ENCODE peak calls at places on chromosomes 1 and 21, in seven cellular contexts. One of them, this sample, is unnamed.

GRCh38 chr21:14545906-14546480 is at the start of gene SAMSN1:
- DNase-seq in endodermal cell: no peak
- DNase-seq in Calu3: peak
- DNase-seq in G401: no peak
- DNase-seq in NCI-H1694 treated with DMSO at 0.1 percent for 48 hours: no peak
- DNase-seq in GM03348: no peak
- DNase-seq in hepatocyte: no peak
- DNase-seq in this sample: peak

GRCh38 chr1:97365026-97365425 is 555.8 kb downstream of the DPYD start:
- DNase-seq in endodermal cell: no peak
- DNase-seq in Calu3: no peak
- DNase-seq in G401: no peak
- DNase-seq in NCI-H1694 treated with DMSO at 0.1 percent for 48 hours: no peak
- DNase-seq in GM03348: no peak
- DNase-seq in hepatocyte: no peak
- DNase-seq in this sample: no peak

GRCh38 chr1:183226963-183227362 is 40.9 kb downstream of the LAMC2 start:
- DNase-seq in endodermal cell: no peak
- DNase-seq in Calu3: no peak
- DNase-seq in G401: no peak
- DNase-seq in NCI-H1694 treated with DMSO at 0.1 percent for 48 hours: no peak
- DNase-seq in GM03348: no peak
- DNase-seq in hepatocyte: no peak
- DNase-seq in this sample: no peak

GRCh38 chr1:33275706-33276572 is 19.6 kb downstream of the ZNF362 start:
- DNase-seq in endodermal cell: no peak
- DNase-seq in Calu3: no peak
- DNase-seq in G401: no peak
- DNase-seq in NCI-H1694 treated with DMSO at 0.1 percent for 48 hours: no peak
- DNase-seq in GM03348: no peak
- DNase-seq in hepatocyte: no peak
- DNase-seq in this sample: no peak

GRCh38 chr21:27219068-27219467 is 252.2 kb upstream of the ADAMTS5 start:
- DNase-seq in endodermal cell: no peak
- DNase-seq in Calu3: no peak
- DNase-seq in G401: no peak
- DNase-seq in NCI-H1694 treated with DMSO at 0.1 percent for 48 hours: no peak
- DNase-seq in GM03348: peak
- DNase-seq in hepatocyte: no peak
- DNase-seq in this sample: no peak

GRCh38 chr1:143643148-143643885 is 328.5 kb downstream of the FAM72C start:
- DNase-seq in endodermal cell: no peak
- DNase-seq in Calu3: no peak
- DNase-seq in G401: no peak
- DNase-seq in NCI-H1694 treated with DMSO at 0.1 percent for 48 hours: no peak
- DNase-seq in GM03348: no peak
- DNase-seq in hepatocyte: no peak
- DNase-seq in this sample: no peak

GRCh38 chr1:24526940-24527542 is 24.4 kb downstream of the RCAN3 start:
- DNase-seq in endodermal cell: no peak
- DNase-seq in Calu3: no peak
- DNase-seq in G401: no peak
- DNase-seq in NCI-H1694 treated with DMSO at 0.1 percent for 48 hours: peak
- DNase-seq in GM03348: peak
- DNase-seq in hepatocyte: no peak
- DNase-seq in this sample: no peak

GRCh38 chr1:32992489-32993214 is 28.0 kb upstream of the RNF19B start:
- DNase-seq in endodermal cell: peak
- DNase-seq in Calu3: peak
- DNase-seq in G401: peak
- DNase-seq in NCI-H1694 treated with DMSO at 0.1 percent for 48 hours: no peak
- DNase-seq in GM03348: peak
- DNase-seq in hepatocyte: peak
- DNase-seq in this sample: peak

GRCh38 chr21:38979271-38980196 is 173.8 kb downstream of the ETS2 start:
- DNase-seq in endodermal cell: peak
- DNase-seq in Calu3: no peak
- DNase-seq in G401: no peak
- DNase-seq in NCI-H1694 treated with DMSO at 0.1 percent for 48 hours: no peak
- DNase-seq in GM03348: peak
- DNase-seq in hepatocyte: peak
- DNase-seq in this sample: no peak

GRCh38 chr21:41600116-41600515 is 92.2 kb upstream of the TMPRSS2 start:
- DNase-seq in endodermal cell: peak
- DNase-seq in Calu3: no peak
- DNase-seq in G401: no peak
- DNase-seq in NCI-H1694 treated with DMSO at 0.1 percent for 48 hours: no peak
- DNase-seq in GM03348: no peak
- DNase-seq in hepatocyte: no peak
- DNase-seq in this sample: no peak

GRCh38 chr1:202145325-202146140 is 996 bp upstream of the ARL8A start:
- DNase-seq in endodermal cell: peak
- DNase-seq in Calu3: no peak
- DNase-seq in G401: peak
- DNase-seq in NCI-H1694 treated with DMSO at 0.1 percent for 48 hours: no peak
- DNase-seq in GM03348: peak
- DNase-seq in hepatocyte: no peak
- DNase-seq in this sample: no peak

GRCh38 chr21:33028759-33029511 is 3.2 kb downstream of the OLIG2 start:
- DNase-seq in endodermal cell: peak
- DNase-seq in Calu3: no peak
- DNase-seq in G401: no peak
- DNase-seq in NCI-H1694 treated with DMSO at 0.1 percent for 48 hours: no peak
- DNase-seq in GM03348: no peak
- DNase-seq in hepatocyte: no peak
- DNase-seq in this sample: no peak

GRCh38 chr1:200981278-200981677 is 42.2 kb downstream of the KIF21B start:
- DNase-seq in endodermal cell: no peak
- DNase-seq in Calu3: no peak
- DNase-seq in G401: no peak
- DNase-seq in NCI-H1694 treated with DMSO at 0.1 percent for 48 hours: no peak
- DNase-seq in GM03348: no peak
- DNase-seq in hepatocyte: no peak
- DNase-seq in this sample: no peak

GRCh38 chr1:60280256-60280655 is 206.7 kb upstream of the C1orf87 start:
- DNase-seq in endodermal cell: no peak
- DNase-seq in Calu3: no peak
- DNase-seq in G401: peak
- DNase-seq in NCI-H1694 treated with DMSO at 0.1 percent for 48 hours: peak
- DNase-seq in GM03348: peak
- DNase-seq in hepatocyte: no peak
- DNase-seq in this sample: no peak

GRCh38 chr1:47755368-47755990 is 241.7 kb downstream of the TRABD2B start:
- DNase-seq in endodermal cell: peak
- DNase-seq in Calu3: peak
- DNase-seq in G401: no peak
- DNase-seq in NCI-H1694 treated with DMSO at 0.1 percent for 48 hours: no peak
- DNase-seq in GM03348: no peak
- DNase-seq in hepatocyte: no peak
- DNase-seq in this sample: peak

GRCh38 chr1:174000274-174000852 is 21.8 kb downstream of the RC3H1 start:
- DNase-seq in endodermal cell: no peak
- DNase-seq in Calu3: no peak
- DNase-seq in G401: no peak
- DNase-seq in NCI-H1694 treated with DMSO at 0.1 percent for 48 hours: no peak
- DNase-seq in GM03348: no peak
- DNase-seq in hepatocyte: no peak
- DNase-seq in this sample: no peak

This sample was measured in T-helper 1 cell.